ENCODE peak calls at places on chromosomes 7 and 10, in nine cellular contexts. Y is left cardiac atrium; Z is Right ventricle myocardium inferior; S is AG08395; G is stimulated activated CD4-positive, alpha-beta T cell treated with anti-CD3 and anti-CD28 coated beads, Interleukin-15, amount 100 ng/mL, for 24 hours; M is activated gamma-delta T cell; D is B cell; P is memory B cell; N is neural progenitor cell. B is an unnamed sample.

GRCh38 chr10:33136271-33136670 is 178.2 kb upstream of the ITGB1 start:
- DNase-seq in D (no peak), Z (no peak), N (no peak), G (peak), Y (no peak), S (no peak), M (no peak), P (no peak), B (no peak)

GRCh38 chr10:14071956-14072355 is 258.8 kb downstream of the FRMD4A start:
- DNase-seq in P (no peak), D (no peak), Z (no peak), M (no peak), G (no peak), S (no peak), Y (no peak), N (no peak), B (no peak)

GRCh38 chr7:132321387-132321786 is 254.9 kb downstream of the PLXNA4 start:
- DNase-seq in D (no peak), N (peak), G (no peak), S (peak), Z (no peak), Y (no peak), M (no peak), P (no peak), B (no peak)

GRCh38 chr7:114293289-114294012 is 121.2 kb upstream of the FOXP2 start:
- DNase-seq in S (no peak), N (peak), D (no peak), P (no peak), Y (no peak), M (no peak), G (no peak), Z (no peak), B (no peak)

GRCh38 chr10:71891437-71891836 is 40.4 kb upstream of the PSAP start:
- DNase-seq in M (no peak), S (no peak), Z (no peak), G (no peak), N (no peak), D (no peak), P (no peak), Y (no peak), B (peak)

GRCh38 chr7:103574536-103574935 is 128.5 kb upstream of the SLC26A5 start:
- DNase-seq in D (no peak), G (no peak), N (no peak), P (no peak), Y (no peak), Z (no peak), M (no peak), S (no peak), B (no peak)

GRCh38 chr10:97479939-97480338 is 18.3 kb downstream of the MMS19 start:
- DNase-seq in Y (no peak), G (no peak), P (no peak), D (no peak), N (peak), Z (no peak), S (no peak), M (no peak), B (no peak)

GRCh38 chr10:44832595-44833390 is 78.3 kb upstream of the TMEM72 start:
- DNase-seq in Z (no peak), N (no peak), G (no peak), Y (no peak), S (no peak), P (no peak), D (peak), M (no peak), B (no peak)

GRCh38 chr10:83373659-83374058 is 765.6 kb upstream of the GHITM start:
- DNase-seq in Y (peak), S (peak), N (peak), Z (peak), P (no peak), M (no peak), G (peak), D (no peak), B (no peak)

GRCh38 chr10:630581-631073 is 58.8 kb downstream of the DIP2C start:
- DNase-seq in S (no peak), D (no peak), Z (peak), M (no peak), Y (no peak), G (no peak), N (no peak), P (no peak), B (no peak)

GRCh38 chr10:57535306-57535705 is 732.4 kb downstream of the IPMK start:
- DNase-seq in S (no peak), N (no peak), M (no peak), G (no peak), D (no peak), Z (no peak), P (no peak), Y (no peak), B (no peak)

GRCh38 chr7:65247491-65247890 is 126.2 kb upstream of the ZNF92 start:
- DNase-seq in M (no peak), G (no peak), N (no peak), D (no peak), P (no peak), S (no peak), Y (no peak), Z (no peak), B (no peak)

GRCh38 chr10:24513155-24513554 is 210.5 kb downstream of the ARHGAP21 start:
- DNase-seq in N (peak), P (no peak), Z (no peak), G (peak), D (no peak), M (no peak), Y (no peak), S (peak), B (no peak)

GRCh38 chr7:135748770-135749169 is at the start of gene FAM180A:
- DNase-seq in D (no peak), S (peak), M (no peak), P (no peak), G (no peak), N (no peak), Y (peak), Z (peak), B (no peak)

GRCh38 chr7:90816511-90817142 is 220.5 kb downstream of the CDK14 start:
- DNase-seq in M (no peak), Z (no peak), Y (no peak), G (peak), P (no peak), D (no peak), S (peak), N (no peak), B (no peak)

GRCh38 chr10:49189422-49189821 is 1.2 kb upstream of the TMEM273 start:
- DNase-seq in P (no peak), S (no peak), G (no peak), Z (no peak), M (no peak), Y (no peak), D (no peak), N (no peak), B (no peak)

GRCh38 chr7:114865564-114865963 is 56.3 kb upstream of the MDFIC start:
- DNase-seq in N (peak), P (peak), Y (peak), Z (peak), G (peak), S (peak), D (peak), M (no peak), B (no peak)

GRCh38 chr10:126917975-126918908 is 13.0 kb downstream of the DOCK1 start:
- DNase-seq in G (no peak), Y (no peak), P (no peak), Z (no peak), N (peak), D (no peak), M (no peak), S (no peak), B (no peak)

GRCh38 chr10:69835875-69836727 is 34.4 kb downstream of the COL13A1 start:
- DNase-seq in P (no peak), Z (no peak), N (no peak), M (no peak), G (no peak), Y (no peak), D (no peak), S (no peak), B (peak)

GRCh38 chr7:131959106-131959812 is 402.8 kb upstream of the PODXL start:
- DNase-seq in S (no peak), Y (no peak), M (no peak), P (no peak), D (no peak), N (peak), G (no peak), Z (no peak), B (no peak)

GRCh38 chr7:69645683-69646082 is 47.4 kb downstream of the AUTS2 start:
- DNase-seq in G (no peak), Y (no peak), Z (no peak), M (no peak), N (peak), D (no peak), P (no peak), S (no peak), B (no peak)

GRCh38 chr10:48535416-48536225 is 69.3 kb downstream of the ARHGAP22 start:
- DNase-seq in D (no peak), Y (no peak), M (no peak), Z (no peak), P (no peak), G (no peak), N (no peak), S (no peak), B (no peak)

GRCh38 chr10:71629131-71629530 is 90.4 kb downstream of the C10orf105 start:
- DNase-seq in P (no peak), Z (no peak), D (no peak), Y (no peak), S (no peak), N (peak), M (no peak), G (no peak), B (no peak)

GRCh38 chr10:62017141-62017870 is 115.8 kb downstream of the ARID5B start:
- DNase-seq in M (no peak), D (peak), Y (no peak), S (peak), N (no peak), G (no peak), P (peak), Z (no peak), B (no peak)

GRCh38 chr7:109844362-109844761 is 1246.6 kb upstream of the LRRN3 start:
- DNase-seq in P (no peak), S (no peak), Y (no peak), Z (no peak), N (peak), G (peak), D (no peak), M (no peak), B (no peak)

GRCh38 chr10:75234683-75235374 is 928 bp downstream of the COMTD1 start:
- DNase-seq in S (no peak), P (no peak), D (no peak), M (peak), Y (peak), Z (no peak), G (no peak), N (peak), B (peak)

GRCh38 chr10:97718178-97718577 is 4.6 kb downstream of the MARVELD1 start:
- DNase-seq in M (no peak), P (no peak), S (no peak), G (no peak), Y (no peak), Z (no peak), N (peak), D (no peak), B (no peak)

GRCh38 chr7:40232242-40232929 is 97.6 kb downstream of the SUGCT start:
- DNase-seq in Y (no peak), N (peak), S (peak), M (no peak), Z (no peak), G (no peak), P (no peak), D (no peak), B (no peak)

GRCh38 chr7:98280791-98281756 is at the start of gene BRI3:
- DNase-seq in N (peak), P (peak), M (peak), D (peak), G (peak), Y (peak), Z (peak), S (peak), B (peak)

GRCh38 chr7:27161721-27162547 is 3.4 kb downstream of the HOXA9 start:
- DNase-seq in P (peak), S (no peak), G (no peak), N (peak), D (no peak), Y (peak), M (no peak), Z (peak), B (no peak)

GRCh38 chr7:151895008-151895661 is 18.2 kb upstream of the PRKAG2 start:
- DNase-seq in M (no peak), D (no peak), N (no peak), P (no peak), S (no peak), Y (no peak), Z (no peak), G (no peak), B (no peak)

GRCh38 chr10:110172155-110172554 is 35.2 kb upstream of the MXI1 start:
- DNase-seq in M (no peak), D (no peak), S (no peak), Y (no peak), P (no peak), Z (no peak), G (no peak), N (no peak), B (no peak)

GRCh38 chr10:18400911-18401260 is 250.5 kb downstream of the NSUN6 start:
- DNase-seq in Z (no peak), Y (no peak), N (peak), S (no peak), P (no peak), M (no peak), G (no peak), D (no peak), B (no peak)

GRCh38 chr7:157711353-157711888 is 374.6 kb downstream of the DNAJB6 start:
- DNase-seq in D (no peak), P (no peak), M (no peak), S (no peak), N (no peak), G (no peak), Y (no peak), Z (no peak), B (no peak)

GRCh38 chr7:132326878-132327589 is 249.2 kb downstream of the PLXNA4 start:
- DNase-seq in P (no peak), Z (no peak), G (no peak), N (no peak), D (no peak), S (no peak), M (no peak), Y (no peak), B (no peak)